ENCODE peak calls at places on chromosomes 1 and 21, in four cellular contexts. A is H9, Y is IMR-90, J is H1. E is an unnamed sample.

GRCh38 chr1:228400692-228401454 is 5.8 kb downstream of the TRIM11 start:
- DNase-seq in J (no peak), Y (no peak), A (peak), E (no peak)

GRCh38 chr1:237786066-237786719 is 104.5 kb downstream of the ZP4 start:
- DNase-seq in A (no peak), J (no peak), Y (no peak), E (peak)

GRCh38 chr1:225554216-225554812 is 98.6 kb downstream of the ENAH start:
- DNase-seq in Y (peak), J (no peak), A (no peak), E (peak)

GRCh38 chr21:34582506-34583150 is 32.3 kb downstream of the RCAN1 start:
- DNase-seq in J (no peak), A (peak), Y (peak), E (peak)

GRCh38 chr1:34166191-34167090 is 1.4 kb upstream of the CSMD2 start:
- DNase-seq in Y (no peak), A (peak), J (peak), E (peak)

GRCh38 chr1:100344774-100345173 is 7.5 kb upstream of the CDC14A start:
- DNase-seq in Y (no peak), A (no peak), J (no peak), E (peak)

GRCh38 chr1:209895709-209896108 is 42.3 kb upstream of the SYT14 start:
- DNase-seq in A (no peak), Y (peak), J (no peak), E (peak)

GRCh38 chr1:153032677-153033308 is 1.8 kb downstream of the SPRR1B start:
- DNase-seq in A (peak), Y (peak), J (peak), E (peak)

GRCh38 chr1:244760471-244760870 is 75.0 kb upstream of the COX20 start:
- DNase-seq in Y (no peak), J (no peak), A (peak), E (no peak)

GRCh38 chr1:64952055-64952699 is 14.2 kb downstream of the JAK1 start:
- DNase-seq in A (no peak), Y (no peak), J (no peak), E (no peak)

GRCh38 chr1:152658649-152659048 is 4.5 kb upstream of the LCE2D start:
- DNase-seq in A (no peak), J (no peak), Y (no peak), E (no peak)

GRCh38 chr1:236058141-236058626 is 6.7 kb downstream of the NID1 start:
- DNase-seq in J (no peak), Y (peak), A (no peak), E (no peak)

GRCh38 chr1:63797056-63797726 is 23.4 kb downstream of the ROR1 start:
- DNase-seq in A (no peak), J (no peak), Y (no peak), E (no peak)

GRCh38 chr1:42660907-42661500 is 2.8 kb downstream of the PPIH start:
- DNase-seq in Y (no peak), A (no peak), J (no peak), E (no peak)

GRCh38 chr1:203546274-203546673 is 52.3 kb downstream of the OPTC start:
- DNase-seq in J (no peak), A (no peak), Y (no peak), E (no peak)

GRCh38 chr1:87942165-87942564 is 613.5 kb downstream of the LMO4 start:
- DNase-seq in J (no peak), Y (peak), A (no peak), E (peak)

GRCh38 chr1:15386128-15386824 is 23.4 kb upstream of the EFHD2 start:
- DNase-seq in Y (no peak), A (peak), J (peak), E (no peak)

GRCh38 chr21:34367320-34367935 is 3.6 kb downstream of the KCNE2 start:
- DNase-seq in J (peak), A (peak), Y (peak), E (peak)

GRCh38 chr1:206685256-206685748 is 597 bp downstream of the MAPKAPK2 start:
- DNase-seq in Y (peak), A (no peak), J (no peak), E (no peak)

GRCh38 chr1:55716151-55716550 is 501.0 kb upstream of the USP24 start:
- DNase-seq in A (no peak), Y (peak), J (no peak), E (no peak)

GRCh38 chr21:35088235-35088865 is 39.2 kb upstream of the RUNX1 start:
- DNase-seq in J (no peak), A (no peak), Y (peak), E (no peak)

GRCh38 chr1:70017770-70018169 is 187.6 kb downstream of the LRRC40 start:
- DNase-seq in Y (peak), A (no peak), J (no peak), E (no peak)

GRCh38 chr1:82392513-82392912 is 591.8 kb downstream of the ADGRL2 start:
- DNase-seq in J (no peak), A (no peak), Y (peak), E (no peak)

GRCh38 chr1:201468501-201468843 is 516 bp downstream of the PHLDA3 start:
- DNase-seq in Y (no peak), J (no peak), A (no peak), E (no peak)

GRCh38 chr1:184284900-184285299 is 101.9 kb upstream of the C1orf21 start:
- DNase-seq in A (no peak), J (no peak), Y (no peak), E (no peak)

GRCh38 chr1:150507912-150508864 is at the start of gene ECM1:
- DNase-seq in Y (peak), A (no peak), J (no peak), E (peak)

GRCh38 chr1:229554886-229555621 is 3.5 kb downstream of the ABCB10 start:
- DNase-seq in J (no peak), A (no peak), Y (no peak), E (peak)

GRCh38 chr1:36383240-36383639 is 2.5 kb downstream of the STK40 start:
- DNase-seq in J (no peak), Y (no peak), A (no peak), E (no peak)

GRCh38 chr1:23098463-23099170 is 70.0 kb downstream of the LUZP1 start:
- DNase-seq in Y (peak), A (peak), J (peak), E (peak)

GRCh38 chr1:19374926-19375325 is 62.8 kb downstream of the SLC66A1 start:
- DNase-seq in J (no peak), A (no peak), Y (no peak), E (no peak)

GRCh38 chr1:244970661-244971523 is 106.5 kb upstream of the HNRNPU start:
- DNase-seq in Y (peak), J (peak), A (peak), E (peak)

GRCh38 chr1:10181154-10181553 is 29.2 kb upstream of the KIF1B start:
- DNase-seq in A (no peak), J (no peak), Y (no peak), E (no peak)

GRCh38 chr1:183498342-183498991 is 26.2 kb downstream of the SMG7 start:
- DNase-seq in J (no peak), A (no peak), Y (no peak), E (no peak)

GRCh38 chr1:177351361-177352108 is 180.8 kb downstream of the BRINP2 start:
- DNase-seq in Y (no peak), A (no peak), J (no peak), E (peak)
- H2BK5ac ChIP-seq in Y (peak), A (no peak), J (peak), E (no peak)

DNA sequence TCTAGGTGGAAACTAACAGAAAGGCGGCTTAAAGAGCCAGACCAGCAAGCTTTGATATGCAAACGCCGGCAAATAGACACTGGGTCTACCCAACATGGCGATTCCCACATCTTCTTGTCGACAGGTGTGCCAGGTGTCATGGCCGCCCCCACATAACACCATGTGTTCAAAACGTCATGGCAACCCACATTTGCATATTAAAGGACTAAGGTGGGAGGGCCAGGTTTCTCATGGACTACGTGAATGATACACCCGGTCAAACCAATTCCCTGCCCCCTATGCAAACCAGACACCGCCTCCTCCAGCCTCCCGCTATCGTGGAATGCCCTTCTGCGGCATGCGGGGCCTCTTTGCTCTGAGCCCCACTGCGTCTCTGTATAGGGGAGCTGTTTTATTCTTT is 41.3 kb downstream of the ICOSLG start:
- DNase-seq in Y (no peak), J (peak), A (peak), E (peak)
- H4K5ac ChIP-seq in Y (no peak), J (no peak), A (no peak), E (no peak)

GRCh38 chr1:93829061-93829460 is 49.9 kb downstream of the DNTTIP2 start:
- DNase-seq in J (peak), A (peak), Y (no peak), E (no peak)

GRCh38 chr1:93827633-93828436 is 51.2 kb downstream of the DNTTIP2 start:
- DNase-seq in A (no peak), Y (peak), J (no peak), E (peak)

GRCh38 chr1:93824869-93825268 is 54.1 kb downstream of the DNTTIP2 start:
- DNase-seq in A (no peak), J (no peak), Y (no peak), E (no peak)

GRCh38 chr1:93827128-93827527 is 51.9 kb downstream of the DNTTIP2 start:
- DNase-seq in Y (no peak), J (no peak), A (no peak), E (no peak)

DNA sequence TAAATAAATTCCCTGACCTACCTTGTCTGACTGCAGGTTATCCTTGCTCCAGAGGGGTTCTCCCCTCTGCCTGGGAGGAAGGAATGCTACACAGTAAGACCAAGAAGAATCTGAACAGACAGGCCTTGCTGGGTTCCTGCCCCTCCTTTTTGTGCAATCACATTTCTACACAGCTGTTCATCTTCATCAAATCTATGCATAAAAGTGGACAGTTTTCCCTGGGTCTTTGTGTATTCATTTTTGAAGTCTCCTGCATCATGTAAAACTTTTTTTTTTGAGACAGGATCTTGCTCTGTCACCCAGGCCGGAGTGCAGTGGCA is 50.6 kb downstream of the DNTTIP2 start:
- DNase-seq in J (no peak), Y (no peak), A (no peak), E (no peak)
- H2BK5ac ChIP-seq in J (peak), Y (no peak), A (no peak), E (peak)

DNA sequence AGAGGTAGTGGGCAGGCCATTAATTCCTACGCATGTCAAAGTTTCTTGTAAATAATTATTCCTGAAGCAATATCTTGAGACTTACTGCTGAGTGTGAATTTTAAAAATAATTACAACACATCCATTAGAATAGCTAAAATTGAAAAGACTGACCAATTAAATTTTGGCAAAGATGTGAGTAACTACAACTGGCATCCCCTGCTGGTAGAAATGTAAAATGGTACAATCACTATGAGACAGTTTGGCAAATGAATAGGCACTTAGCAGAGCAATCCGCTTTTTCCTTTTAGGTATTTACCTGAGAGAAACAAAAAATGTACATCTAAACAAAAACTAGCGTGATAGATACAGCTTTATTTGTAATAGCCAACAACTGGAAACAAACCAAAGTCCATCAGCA is 798.9 kb downstream of the BRINP3 start:
- DNase-seq in Y (no peak), A (no peak), J (no peak), E (peak)
- H4K5ac ChIP-seq in Y (no peak), A (no peak), J (no peak), E (no peak)

GRCh38 chr21:38308785-38309119 is 52.0 kb downstream of the KCNJ15 start:
- DNase-seq in J (no peak), Y (no peak), A (no peak), E (no peak)

GRCh38 chr21:38312822-38313221 is 56.0 kb downstream of the KCNJ15 start:
- DNase-seq in A (no peak), J (no peak), Y (no peak), E (no peak)

GRCh38 chr21:38310619-38311018 is 53.8 kb downstream of the KCNJ15 start:
- DNase-seq in Y (peak), J (no peak), A (no peak), E (no peak)

GRCh38 chr21:38311765-38312164 is 55.0 kb downstream of the KCNJ15 start:
- DNase-seq in A (no peak), J (no peak), Y (no peak), E (no peak)

DNA sequence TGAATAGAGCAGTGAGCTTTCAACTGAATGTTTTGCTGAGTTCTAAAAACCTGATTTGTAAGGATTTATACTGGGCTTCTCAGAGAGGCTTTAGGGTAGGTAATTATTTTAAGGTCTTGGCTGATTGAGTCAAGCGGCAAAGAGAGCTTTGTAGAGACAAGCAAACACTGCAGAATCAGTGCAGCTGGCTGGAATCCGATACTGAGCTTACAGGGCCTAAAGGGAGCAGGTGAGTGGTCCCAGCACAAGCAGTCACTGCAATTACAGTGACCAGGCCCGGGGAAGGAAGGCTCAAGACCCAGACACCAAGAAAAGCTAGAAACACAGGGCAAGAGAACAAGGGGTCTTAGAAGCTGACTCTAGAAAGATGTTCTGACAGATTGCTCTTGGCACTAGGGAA is 54.3 kb downstream of the KCNJ15 start:
- DNase-seq in A (no peak), J (no peak), Y (no peak), E (no peak)
- H2BK5ac ChIP-seq in A (no peak), J (no peak), Y (no peak), E (no peak)

GRCh38 chr1:12085643-12086260 is 22.6 kb downstream of the TNFRSF8 start:
- DNase-seq in J (no peak), Y (no peak), A (no peak), E (no peak)

GRCh38 chr1:12080773-12081556 is 17.9 kb downstream of the TNFRSF8 start:
- DNase-seq in A (no peak), Y (no peak), J (no peak), E (no peak)

GRCh38 chr1:12081648-12082396 is 18.7 kb downstream of the TNFRSF8 start:
- DNase-seq in A (no peak), J (no peak), Y (no peak), E (no peak)

GRCh38 chr1:12082988-12083387 is 19.9 kb downstream of the TNFRSF8 start:
- DNase-seq in Y (no peak), A (no peak), J (no peak), E (no peak)

DNA sequence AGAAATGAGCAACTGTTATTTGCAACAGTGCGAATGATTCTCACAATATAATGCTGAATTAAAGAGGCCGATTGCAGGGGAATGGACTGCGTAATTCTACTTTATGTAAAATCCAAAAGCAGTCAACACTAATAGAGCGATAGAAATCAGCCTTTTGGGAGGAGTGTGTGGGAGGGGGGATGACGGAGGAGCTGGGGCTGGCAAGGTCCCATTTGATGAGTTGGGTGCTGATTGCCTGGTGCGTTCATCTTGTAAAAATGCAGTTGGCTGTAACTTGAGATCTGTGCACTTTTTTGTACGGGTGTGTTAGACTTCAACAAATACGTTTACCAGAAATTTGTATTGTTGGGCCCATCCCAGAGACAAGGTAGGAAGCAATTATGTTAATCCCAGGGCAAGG is 20.7 kb downstream of the TNFRSF8 start:
- DNase-seq in Y (peak), A (no peak), J (no peak), E (no peak)
- H4K5ac ChIP-seq in Y (peak), A (no peak), J (no peak), E (no peak)

GRCh38 chr1:156291226-156292061 is 4.0 kb downstream of the GLMP start:
- DNase-seq in J (peak), Y (peak), A (peak), E (peak)
- H2BK5ac ChIP-seq in J (peak), Y (peak), A (no peak), E (no peak)

DNA sequence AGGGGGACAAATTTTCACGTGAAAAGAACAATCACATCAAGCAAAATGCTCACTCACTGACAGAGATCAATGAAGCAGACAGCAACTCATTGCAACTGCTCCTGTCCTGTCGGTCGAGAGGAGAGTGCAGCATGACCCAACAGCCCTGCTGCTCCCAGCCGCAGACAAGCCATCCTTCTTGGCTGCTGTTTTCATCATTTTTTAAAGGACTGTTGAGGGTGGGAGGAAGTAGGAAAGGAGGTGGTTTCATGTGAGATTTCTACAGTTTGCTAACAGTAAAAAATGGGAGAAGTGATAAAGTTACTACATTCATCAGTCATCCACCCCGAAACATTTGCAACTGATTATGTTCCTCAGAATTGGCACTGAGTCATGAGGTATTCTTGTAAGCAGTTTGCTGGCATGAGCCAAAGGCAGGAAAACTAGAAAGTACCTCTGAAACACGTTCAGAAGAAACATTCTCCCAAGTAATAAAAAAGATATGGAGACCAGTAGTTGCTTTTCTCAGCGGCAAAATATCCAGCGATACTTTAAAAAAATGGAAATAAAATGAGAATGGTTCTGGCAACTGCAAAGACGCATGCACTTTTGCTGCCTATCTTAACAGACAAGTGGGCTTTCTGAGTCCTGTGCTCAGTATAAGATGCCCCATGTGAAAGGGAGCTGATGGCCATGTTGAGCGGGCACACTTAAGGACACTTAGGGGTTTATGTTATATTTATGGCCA is 72.0 kb upstream of the CLDN14 start:
- DNase-seq in A (no peak), J (peak), Y (peak), E (no peak)
- H4K5ac ChIP-seq in A (no peak), J (no peak), Y (no peak), E (no peak)

DNA sequence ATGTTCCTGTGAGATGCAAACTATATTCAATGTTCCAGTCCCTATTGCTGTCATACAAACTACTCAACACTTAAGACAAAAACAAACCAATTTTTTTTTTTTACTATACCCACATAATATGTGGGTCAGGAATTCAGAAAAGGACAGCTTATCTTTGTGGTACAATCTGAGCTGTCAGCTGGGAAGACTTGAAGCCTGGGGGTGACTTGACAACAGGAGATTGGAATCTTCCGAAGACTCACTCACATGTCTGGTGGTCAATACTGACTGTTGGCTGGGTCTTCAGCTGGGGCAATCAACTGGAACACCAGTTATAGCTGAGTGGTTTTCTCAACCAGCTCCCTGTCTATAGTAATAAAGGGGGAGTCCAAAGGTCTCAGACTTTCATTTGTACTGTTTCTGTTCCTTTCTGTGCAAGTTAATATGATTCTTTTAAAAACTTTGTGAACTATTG is 81.7 kb upstream of the ATP1B1 start:
- DNase-seq in J (no peak), Y (no peak), A (no peak), E (no peak)
- H2BK5ac ChIP-seq in J (no peak), Y (no peak), A (no peak), E (no peak)

DNA sequence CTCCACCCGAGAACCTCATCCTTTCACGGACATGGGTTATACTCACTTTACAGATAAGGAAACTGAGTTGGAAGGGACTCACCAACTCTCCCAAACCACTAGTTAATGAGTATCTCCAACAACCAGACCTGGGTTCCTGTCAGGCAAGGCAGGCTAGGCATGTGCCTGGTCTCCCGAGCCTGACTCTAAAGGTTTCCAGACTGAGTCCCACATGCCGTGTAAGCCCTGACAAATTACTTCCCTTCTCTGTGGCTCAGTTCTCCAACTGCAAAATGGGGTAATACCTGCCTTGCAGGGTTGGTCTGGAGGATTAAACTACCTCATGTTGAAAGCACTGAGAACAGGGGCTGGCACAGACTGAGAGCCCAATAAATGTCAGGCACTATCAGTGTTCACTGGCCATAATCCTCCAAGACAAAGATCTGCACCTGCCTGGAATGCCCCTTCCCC is 34.2 kb downstream of the SSBP3 start:
- DNase-seq in Y (no peak), A (no peak), J (no peak), E (no peak)
- H4K5ac ChIP-seq in Y (no peak), A (no peak), J (no peak), E (no peak)

E was measured in mesendoderm.